ENCODE peak calls at places on chromosomes 12 and 14, in seven cellular contexts. J, U, H, T, O, N and D are unnamed samples.

GRCh38 chr14:25034803-25035681 is 14.9 kb downstream of the STXBP6 start:
- DNase-seq in J (no peak), H (no peak), O (no peak), T (no peak), U (no peak), N (no peak), D (no peak)

GRCh38 chr12:95918194-95918993 is 24.0 kb downstream of the CCDC38 start:
- DNase-seq in J (peak), T (peak), U (peak), O (peak), N (peak), H (no peak), D (no peak)

GRCh38 chr14:41609704-41610183 is 3.1 kb downstream of the LRFN5 start:
- DNase-seq in O (peak), N (no peak), U (no peak), H (peak), T (no peak), J (no peak), D (peak)

GRCh38 chr12:121823101-121823726 is 19.4 kb downstream of the SETD1B start:
- DNase-seq in N (no peak), H (peak), U (no peak), O (no peak), T (no peak), J (no peak), D (peak)

GRCh38 chr14:73887116-73887490 is 444 bp downstream of the ZNF410 start:
- DNase-seq in J (no peak), H (no peak), T (no peak), N (no peak), U (no peak), O (no peak), D (no peak)

GRCh38 chr14:79596531-79596930 is 614.8 kb downstream of the DIO2 start:
- DNase-seq in N (no peak), U (no peak), H (no peak), O (no peak), T (no peak), J (no peak), D (no peak)

GRCh38 chr12:85657251-85657650 is 179.0 kb downstream of the RASSF9 start:
- DNase-seq in J (no peak), T (no peak), O (no peak), H (no peak), N (no peak), U (no peak), D (no peak)

GRCh38 chr14:59301354-59301753 is 112.9 kb downstream of the DAAM1 start:
- DNase-seq in J (no peak), H (no peak), U (no peak), T (peak), O (no peak), N (peak), D (no peak)

GRCh38 chr12:32466986-32467711 is 67.8 kb downstream of the FGD4 start:
- DNase-seq in H (no peak), T (no peak), U (no peak), N (no peak), O (no peak), J (no peak), D (no peak)

GRCh38 chr12:110585231-110585799 is 2.2 kb upstream of the PPTC7 start:
- DNase-seq in J (peak), O (no peak), H (no peak), U (no peak), N (no peak), T (no peak), D (no peak)

GRCh38 chr12:85029456-85029855 is 6.6 kb downstream of the TSPAN19 start:
- DNase-seq in T (no peak), J (peak), U (no peak), N (no peak), H (no peak), O (peak), D (no peak)

GRCh38 chr14:55609681-55610080 is 29.7 kb downstream of the KTN1 start:
- DNase-seq in T (no peak), H (no peak), J (no peak), O (no peak), N (no peak), U (no peak), D (no peak)

GRCh38 chr14:65252471-65253255 is 150.3 kb upstream of the MAX start:
- DNase-seq in T (no peak), O (no peak), J (no peak), U (no peak), H (no peak), N (no peak), D (no peak)

GRCh38 chr12:129009833-129010232 is 156.6 kb downstream of the GLT1D1 start:
- DNase-seq in O (no peak), U (no peak), T (no peak), N (no peak), H (no peak), J (no peak), D (no peak)

GRCh38 chr12:8045952-8046944 is 13.7 kb downstream of the FOXJ2 start:
- DNase-seq in H (peak), U (peak), J (peak), O (peak), T (peak), N (peak), D (peak)

GRCh38 chr12:65810036-65810435 is 14.2 kb upstream of the HMGA2 start:
- DNase-seq in U (peak), N (no peak), H (no peak), T (no peak), O (no peak), J (no peak), D (no peak)

GRCh38 chr14:24900281-24900868 is 149.6 kb downstream of the STXBP6 start:
- DNase-seq in U (peak), H (no peak), J (no peak), N (no peak), T (no peak), O (no peak), D (no peak)

GRCh38 chr12:101939856-101940265 is 62.5 kb downstream of the DRAM1 start:
- DNase-seq in J (peak), T (peak), O (peak), U (peak), N (no peak), H (no peak), D (peak)

GRCh38 chr14:100822921-100823320 is 3.0 kb upstream of the MEG3 start:
- DNase-seq in T (no peak), J (no peak), U (no peak), H (peak), N (no peak), O (no peak), D (no peak)

GRCh38 chr12:69052613-69053408 is 119.8 kb upstream of the CPM start:
- DNase-seq in J (peak), O (no peak), H (no peak), N (no peak), T (no peak), U (peak), D (no peak)

GRCh38 chr14:100303925-100304324 is 2.3 kb downstream of the SLC25A29 start:
- DNase-seq in N (no peak), U (no peak), T (no peak), O (no peak), J (no peak), H (peak), D (peak)

GRCh38 chr14:106883218-106883692 is 1356.9 kb downstream of the TMEM121 start:
- DNase-seq in N (no peak), H (no peak), U (no peak), O (no peak), J (no peak), T (peak), D (peak)

GRCh38 chr14:70789361-70789760 is 20.0 kb downstream of the MAP3K9 start:
- DNase-seq in U (no peak), H (no peak), T (no peak), J (peak), N (no peak), O (no peak), D (no peak)

GRCh38 chr12:75917083-75917482 is 114.5 kb downstream of the PHLDA1 start:
- DNase-seq in T (no peak), H (no peak), N (no peak), U (no peak), O (no peak), J (no peak), D (no peak)

GRCh38 chr12:63150255-63151060 is 543 bp downstream of the AVPR1A start:
- DNase-seq in H (peak), J (no peak), T (no peak), N (peak), O (no peak), U (no peak), D (peak)

GRCh38 chr12:5039815-5040214 is 3.9 kb upstream of the KCNA5 start:
- DNase-seq in T (no peak), J (no peak), U (no peak), H (no peak), O (no peak), N (no peak), D (no peak)

GRCh38 chr12:96720363-96720705 is 186.7 kb upstream of the NEDD1 start:
- DNase-seq in O (no peak), J (peak), U (no peak), N (peak), T (no peak), H (peak), D (no peak)

GRCh38 chr12:43692064-43692463 is 66.5 kb downstream of the PUS7L start:
- DNase-seq in T (no peak), O (no peak), H (no peak), N (peak), U (no peak), J (peak), D (no peak)